ENCODE peak calls at places on chromosomes 12 and 14, in five cellular contexts. F is myocyte, O is left lobe of liver, S is frontal cortex, A is HuH-7. E is an unnamed sample.

GRCh38 chr14:100896369-100897060 is 7.0 kb downstream of the RTL1 start:
- DNase-seq in F (no peak), O (peak; percentile 35), S (no peak), A (no peak), E (no peak)

GRCh38 chr12:54398995-54399793 is 14.7 kb upstream of the ZNF385A start:
- DNase-seq in F (peak; percentile 91), S (peak; percentile 87), A (peak; percentile 96), O (peak; percentile 83), E (peak; percentile 84)

GRCh38 chr12:109738878-109739665 is 25.4 kb downstream of the FAM222A start:
- DNase-seq in S (no peak), O (peak; percentile 45), F (no peak), A (no peak), E (no peak)

GRCh38 chr12:57522887-57523705 is 472 bp downstream of the MBD6 start:
- DNase-seq in A (peak; percentile 37), O (peak; percentile 71), F (peak; percentile 41), S (no peak), E (no peak)

GRCh38 chr14:101289911-101290310 is 271.4 kb upstream of the DIO3 start:
- DNase-seq in F (no peak), S (no peak), A (no peak), O (no peak), E (no peak)

GRCh38 chr12:57280234-57281062 is 29.5 kb upstream of the STAC3 start:
- DNase-seq in O (no peak), A (no peak), F (peak; percentile 81), S (peak; percentile 36), E (peak; percentile 77)

GRCh38 chr14:68178282-68178681 is 358.7 kb downstream of the RAD51B start:
- DNase-seq in F (no peak), A (no peak), O (no peak), S (no peak), E (no peak)

GRCh38 chr12:47938093-47938492 is 25.3 kb upstream of the TMEM106C start:
- DNase-seq in A (no peak), S (no peak), O (no peak), F (peak; percentile 81), E (no peak)

GRCh38 chr12:32437095-32437515 is 37.7 kb downstream of the FGD4 start:
- DNase-seq in O (no peak), F (no peak), A (no peak), S (no peak), E (no peak)

GRCh38 chr14:103281496-103282231 is 52.4 kb upstream of the EIF5 start:
- DNase-seq in O (peak; percentile 56), S (peak; percentile 41), F (peak; percentile 65), A (peak; percentile 91), E (no peak)

GRCh38 chr14:102201776-102202175 is 62.1 kb downstream of the WDR20 start:
- DNase-seq in F (no peak), O (no peak), S (no peak), A (no peak), E (no peak)

GRCh38 chr14:30610719-30611388 is 11.3 kb upstream of the SCFD1 start:
- DNase-seq in A (peak; percentile 71), O (peak; percentile 65), S (peak; percentile 16), F (peak; percentile 64), E (peak; percentile 10)

E was measured in GM20000.